ENCODE peak calls at places on chromosomes 3 and 15, in seven cellular contexts. One of them, this sample, is unnamed.
A peak's percentile ranks its signal among the peaks of the same experiment; 100 is the strongest.

GRCh38 chr3:119600732-119601131 is 3.0 kb downstream of the PLA1A start:
- DNase-seq in NCI-H1694: no peak
- DNase-seq in stimulated activated CD8-positive, alpha-beta memory T cell treated with anti-CD3 and anti-CD28 coated beads, Interleukin-4, amount 100 ng/mL, for 24 hours: no peak
- DNase-seq in psoas muscle: peak; percentile 59
- DNase-seq in posterior vena cava: peak; percentile 74
- DNase-seq in transverse colon: no peak
- DNase-seq in hippocampal formation: no peak
- DNase-seq in this sample: no peak

GRCh38 chr15:85047271-85047948 is 65.8 kb downstream of the PDE8A start:
- DNase-seq in NCI-H1694: no peak
- DNase-seq in stimulated activated CD8-positive, alpha-beta memory T cell treated with anti-CD3 and anti-CD28 coated beads, Interleukin-4, amount 100 ng/mL, for 24 hours: no peak
- DNase-seq in psoas muscle: no peak
- DNase-seq in posterior vena cava: no peak
- DNase-seq in transverse colon: peak; percentile 28
- DNase-seq in hippocampal formation: no peak
- DNase-seq in this sample: no peak

GRCh38 chr3:12139111-12139511 is 19.6 kb downstream of the TIMP4 start:
- DNase-seq in NCI-H1694: no peak
- DNase-seq in stimulated activated CD8-positive, alpha-beta memory T cell treated with anti-CD3 and anti-CD28 coated beads, Interleukin-4, amount 100 ng/mL, for 24 hours: no peak
- DNase-seq in psoas muscle: no peak
- DNase-seq in posterior vena cava: no peak
- DNase-seq in transverse colon: peak; percentile 34
- DNase-seq in hippocampal formation: no peak
- DNase-seq in this sample: no peak

GRCh38 chr3:134029256-134029733 is 430 bp downstream of the SLCO2A1 start:
- DNase-seq in NCI-H1694: no peak
- DNase-seq in stimulated activated CD8-positive, alpha-beta memory T cell treated with anti-CD3 and anti-CD28 coated beads, Interleukin-4, amount 100 ng/mL, for 24 hours: no peak
- DNase-seq in psoas muscle: no peak
- DNase-seq in posterior vena cava: peak; percentile 76
- DNase-seq in transverse colon: no peak
- DNase-seq in hippocampal formation: no peak
- DNase-seq in this sample: no peak

GRCh38 chr3:130425484-130425883 is 80.0 kb downstream of the COL6A5 start:
- DNase-seq in NCI-H1694: no peak
- DNase-seq in stimulated activated CD8-positive, alpha-beta memory T cell treated with anti-CD3 and anti-CD28 coated beads, Interleukin-4, amount 100 ng/mL, for 24 hours: no peak
- DNase-seq in psoas muscle: no peak
- DNase-seq in posterior vena cava: no peak
- DNase-seq in transverse colon: no peak
- DNase-seq in hippocampal formation: no peak
- DNase-seq in this sample: no peak

GRCh38 chr3:66487475-66487874 is 13.3 kb downstream of the LRIG1 start:
- DNase-seq in NCI-H1694: no peak
- DNase-seq in stimulated activated CD8-positive, alpha-beta memory T cell treated with anti-CD3 and anti-CD28 coated beads, Interleukin-4, amount 100 ng/mL, for 24 hours: no peak
- DNase-seq in psoas muscle: no peak
- DNase-seq in posterior vena cava: no peak
- DNase-seq in transverse colon: no peak
- DNase-seq in hippocampal formation: no peak
- DNase-seq in this sample: no peak

GRCh38 chr3:171967137-171967783 is 72.1 kb upstream of the FNDC3B start:
- DNase-seq in NCI-H1694: no peak
- DNase-seq in stimulated activated CD8-positive, alpha-beta memory T cell treated with anti-CD3 and anti-CD28 coated beads, Interleukin-4, amount 100 ng/mL, for 24 hours: no peak
- DNase-seq in psoas muscle: no peak
- DNase-seq in posterior vena cava: no peak
- DNase-seq in transverse colon: no peak
- DNase-seq in hippocampal formation: no peak
- DNase-seq in this sample: no peak

GRCh38 chr15:88574062-88574461 is 27.6 kb upstream of the DET1 start:
- DNase-seq in NCI-H1694: no peak
- DNase-seq in stimulated activated CD8-positive, alpha-beta memory T cell treated with anti-CD3 and anti-CD28 coated beads, Interleukin-4, amount 100 ng/mL, for 24 hours: no peak
- DNase-seq in psoas muscle: no peak
- DNase-seq in posterior vena cava: no peak
- DNase-seq in transverse colon: no peak
- DNase-seq in hippocampal formation: no peak
- DNase-seq in this sample: no peak

GRCh38 chr3:36944641-36945270 is at the start of gene TRANK1:
- DNase-seq in NCI-H1694: no peak
- DNase-seq in stimulated activated CD8-positive, alpha-beta memory T cell treated with anti-CD3 and anti-CD28 coated beads, Interleukin-4, amount 100 ng/mL, for 24 hours: peak; percentile 81
- DNase-seq in psoas muscle: peak; percentile 78
- DNase-seq in posterior vena cava: peak; percentile 93
- DNase-seq in transverse colon: peak; percentile 71
- DNase-seq in hippocampal formation: peak; percentile 25
- DNase-seq in this sample: no peak

GRCh38 chr3:69787436-69788168 is 48.3 kb downstream of the MITF start:
- DNase-seq in NCI-H1694: no peak
- DNase-seq in stimulated activated CD8-positive, alpha-beta memory T cell treated with anti-CD3 and anti-CD28 coated beads, Interleukin-4, amount 100 ng/mL, for 24 hours: no peak
- DNase-seq in psoas muscle: no peak
- DNase-seq in posterior vena cava: no peak
- DNase-seq in transverse colon: no peak
- DNase-seq in hippocampal formation: no peak
- DNase-seq in this sample: no peak

GRCh38 chr3:116111765-116112164 is 333.5 kb downstream of the LSAMP start:
- DNase-seq in NCI-H1694: no peak
- DNase-seq in stimulated activated CD8-positive, alpha-beta memory T cell treated with anti-CD3 and anti-CD28 coated beads, Interleukin-4, amount 100 ng/mL, for 24 hours: no peak
- DNase-seq in psoas muscle: no peak
- DNase-seq in posterior vena cava: no peak
- DNase-seq in transverse colon: no peak
- DNase-seq in hippocampal formation: no peak
- DNase-seq in this sample: no peak

GRCh38 chr15:83200162-83200561 is 7.5 kb downstream of the HDGFL3 start:
- DNase-seq in NCI-H1694: no peak
- DNase-seq in stimulated activated CD8-positive, alpha-beta memory T cell treated with anti-CD3 and anti-CD28 coated beads, Interleukin-4, amount 100 ng/mL, for 24 hours: no peak
- DNase-seq in psoas muscle: no peak
- DNase-seq in posterior vena cava: no peak
- DNase-seq in transverse colon: no peak
- DNase-seq in hippocampal formation: no peak
- DNase-seq in this sample: no peak